ENCODE peak calls at places on chromosome 3, in seven cellular contexts. L is Right ventricle myocardium superior, W is RPMI7951, G is testis, V is NCI-H510A treated with DMSO at 0.1 percent for 48 hours, Q is brain microvascular endothelial cell, R is thyroid gland. B is an unnamed sample.

GRCh38 chr3:108603689-108604088 is 14.2 kb downstream of the DZIP3 start:
- DNase-seq in W (no peak), G (no peak), L (no peak), R (no peak), V (no peak), Q (no peak), B (no peak)

GRCh38 chr3:138774529-138775253 is 60.0 kb downstream of the PIK3CB start:
- DNase-seq in R (peak), L (no peak), W (peak), V (peak), G (peak), Q (peak), B (peak)

GRCh38 chr3:151974067-151974466 is 100.6 kb downstream of the SUCNR1 start:
- DNase-seq in Q (peak), W (peak), V (no peak), G (no peak), R (no peak), L (no peak), B (no peak)

GRCh38 chr3:182327196-182327681 is 466.1 kb upstream of the ATP11B start:
- DNase-seq in R (no peak), Q (no peak), W (peak), L (no peak), G (no peak), V (no peak), B (no peak)

GRCh38 chr3:146594843-146595482 is 10.2 kb downstream of the PLSCR5 start:
- DNase-seq in L (no peak), R (no peak), Q (no peak), G (no peak), W (peak), V (peak), B (no peak)

GRCh38 chr3:170056710-170057454 is 19.1 kb downstream of the GPR160 start:
- DNase-seq in G (no peak), Q (no peak), W (no peak), R (no peak), L (no peak), V (no peak), B (no peak)

GRCh38 chr3:146974001-146974400 is 368.9 kb upstream of the PLSCR5 start:
- DNase-seq in G (no peak), Q (no peak), L (no peak), V (no peak), W (no peak), R (no peak), B (no peak)

GRCh38 chr3:194310516-194310915 is 40.6 kb downstream of the CPN2 start:
- DNase-seq in V (no peak), L (no peak), Q (no peak), G (no peak), R (no peak), W (no peak), B (no peak)

GRCh38 chr3:138916824-138917223 is 30.1 kb downstream of the FOXL2 start:
- DNase-seq in R (peak), L (no peak), G (no peak), Q (no peak), V (no peak), W (peak), B (no peak)

GRCh38 chr3:138468886-138469285 is 34.5 kb downstream of the ESYT3 start:
- DNase-seq in L (no peak), Q (peak), V (no peak), G (no peak), R (peak), W (peak), B (no peak)

GRCh38 chr3:134762016-134762415 is 33.0 kb upstream of the EPHB1 start:
- DNase-seq in Q (no peak), G (no peak), W (no peak), R (no peak), L (no peak), V (no peak), B (no peak)

GRCh38 chr3:59094446-59094845 is 44.6 kb upstream of the CFAP20DC start:
- DNase-seq in G (no peak), W (no peak), R (no peak), L (no peak), V (no peak), Q (no peak), B (no peak)

GRCh38 chr3:49724586-49724985 is 835 bp upstream of the GMPPB start:
- DNase-seq in L (peak), Q (no peak), W (no peak), R (peak), G (peak), V (no peak), B (no peak)

GRCh38 chr3:59573911-59574310 is 524.1 kb upstream of the CFAP20DC start:
- DNase-seq in Q (peak), V (no peak), W (peak), L (peak), R (no peak), G (peak), B (no peak)

GRCh38 chr3:181561605-181562031 is 150.1 kb upstream of the SOX2 start:
- DNase-seq in L (no peak), V (peak), W (no peak), Q (no peak), G (no peak), R (no peak), B (no peak)

GRCh38 chr3:10116138-10116460 is 624 bp downstream of the BRK1 start:
- DNase-seq in R (no peak), V (no peak), L (no peak), G (no peak), Q (peak), W (peak), B (no peak)

GRCh38 chr3:193593666-193594025 is 638 bp downstream of the OPA1 start:
- DNase-seq in G (peak), Q (peak), L (no peak), W (peak), V (no peak), R (no peak), B (peak)

GRCh38 chr3:183975981-183976662 is 41.6 kb downstream of the ABCC5 start:
- DNase-seq in V (no peak), R (no peak), G (no peak), W (peak), L (no peak), Q (peak), B (no peak)

GRCh38 chr3:148202386-148202785 is 495.3 kb upstream of the AGTR1 start:
- DNase-seq in L (no peak), G (no peak), R (no peak), V (no peak), Q (no peak), W (no peak), B (peak)

GRCh38 chr3:27451261-27451660 is 32.9 kb downstream of the SLC4A7 start:
- DNase-seq in Q (no peak), L (no peak), G (no peak), R (no peak), V (no peak), W (no peak), B (no peak)

GRCh38 chr3:189685854-189686253 is 54.7 kb downstream of the TP63 start:
- DNase-seq in Q (peak), W (peak), V (no peak), G (no peak), R (no peak), L (no peak), B (no peak)

GRCh38 chr3:177338697-177339219 is 141.5 kb upstream of the TBL1XR1 start:
- DNase-seq in Q (peak), L (no peak), W (peak), R (no peak), G (no peak), V (no peak), B (no peak)

GRCh38 chr3:126085276-126085675 is 1.4 kb upstream of the SLC41A3 start:
- DNase-seq in G (no peak), R (no peak), L (no peak), Q (no peak), W (no peak), V (no peak), B (no peak)

B was measured in NCI-H526.